ENCODE peak calls at places on chromosomes 11 and 22, in nine cellular contexts. E is Peyer's patch, V is RWPE1, H is astrocyte of the spinal cord, G is upper lobe of left lung, Q is GM06990, Y is GM13977, I is LNCaP clone FGC, Z is glutamatergic neuron. W is an unnamed sample.

GRCh38 chr11:128764617-128765095 is 70.8 kb downstream of the FLI1 start:
- DNase-seq in Z (no peak), G (peak), V (no peak), Y (no peak), I (peak), Q (no peak), H (no peak), E (no peak), W (no peak)

GRCh38 chr22:21657361-21658118 is 8.3 kb upstream of the PPIL2 start:
- DNase-seq in V (peak), Z (peak), H (peak), G (peak), Q (peak), Y (peak), I (no peak), E (peak), W (peak)

GRCh38 chr11:101345891-101346290 is 216.3 kb upstream of the PGR start:
- DNase-seq in G (no peak), E (no peak), Q (no peak), I (no peak), Y (no peak), Z (no peak), V (no peak), H (no peak), W (no peak)

GRCh38 chr11:130786987-130787688 is 129.1 kb downstream of the SNX19 start:
- DNase-seq in Q (no peak), Z (no peak), I (no peak), Y (no peak), H (no peak), V (peak), E (no peak), G (no peak), W (no peak)

GRCh38 chr11:62678433-62678769 is 472 bp downstream of the UBXN1 start:
- DNase-seq in Y (no peak), V (no peak), I (no peak), Q (no peak), E (no peak), H (no peak), G (no peak), Z (no peak), W (no peak)

GRCh38 chr11:29781268-29781667 is 235.6 kb downstream of the KCNA4 start:
- DNase-seq in G (no peak), Q (no peak), H (no peak), Z (no peak), Y (no peak), V (no peak), I (no peak), E (no peak), W (no peak)

GRCh38 chr11:37450613-37451012 is 852.6 kb upstream of the RAG2 start:
- DNase-seq in Y (no peak), Z (no peak), H (no peak), V (no peak), Q (peak), I (no peak), G (no peak), E (no peak), W (no peak)

GRCh38 chr11:31656051-31656450 is 146.5 kb downstream of the ELP4 start:
- DNase-seq in Y (no peak), I (no peak), V (no peak), G (no peak), H (no peak), Z (no peak), E (no peak), Q (no peak), W (no peak)

GRCh38 chr11:63802637-63803414 is 10.4 kb upstream of the SPINDOC start:
- DNase-seq in Y (no peak), Z (no peak), Q (no peak), I (no peak), G (no peak), E (no peak), V (peak), H (no peak), W (no peak)

GRCh38 chr22:43060213-43060612 is 29.0 kb downstream of the TTLL1 start:
- DNase-seq in V (no peak), H (no peak), G (peak), Y (peak), I (no peak), Q (peak), E (peak), Z (peak), W (no peak)

GRCh38 chr11:85974126-85974525 is 94.8 kb downstream of the PICALM start:
- DNase-seq in H (no peak), I (no peak), Q (no peak), Z (no peak), E (no peak), V (no peak), Y (no peak), G (no peak), W (no peak)

GRCh38 chr11:114059984-114060401 is 482 bp downstream of the ZBTB16 start:
- DNase-seq in G (no peak), V (peak), Z (peak), I (no peak), Y (peak), E (peak), Q (no peak), H (peak), W (no peak)

GRCh38 chr11:58577441-58578135 is 1.3 kb upstream of the ZFP91 start:
- DNase-seq in Q (no peak), Z (peak), I (no peak), E (no peak), H (peak), V (peak), G (peak), Y (peak), W (peak)

GRCh38 chr11:91761406-91762027 is 463.1 kb upstream of the FAT3 start:
- DNase-seq in H (no peak), Z (peak), E (no peak), G (no peak), Y (no peak), Q (no peak), I (no peak), V (no peak), W (no peak)

GRCh38 chr22:30902496-30903357 is 65.8 kb downstream of the MORC2 start:
- DNase-seq in Q (no peak), Z (no peak), H (no peak), I (no peak), G (no peak), E (no peak), Y (no peak), V (no peak), W (no peak)

GRCh38 chr11:101407324-101407723 is 176.5 kb downstream of the TRPC6 start:
- DNase-seq in E (no peak), Q (no peak), Z (no peak), V (no peak), I (no peak), Y (no peak), H (peak), G (no peak), W (no peak)

GRCh38 chr11:9796854-9797253 is 133.0 kb downstream of the SWAP70 start:
- DNase-seq in E (no peak), Q (no peak), G (no peak), Z (no peak), V (no peak), I (no peak), Y (no peak), H (no peak), W (no peak)

GRCh38 chr22:26534166-26534855 is 22.0 kb upstream of the TFIP11 start:
- DNase-seq in Z (no peak), G (no peak), E (no peak), Y (no peak), I (no peak), V (peak), H (no peak), Q (no peak), W (no peak)

GRCh38 chr11:10746871-10747270 is 4.2 kb upstream of the CTR9 start:
- DNase-seq in Q (no peak), H (no peak), G (no peak), I (no peak), E (no peak), V (no peak), Y (no peak), Z (no peak), W (no peak)

GRCh38 chr11:125387991-125388390 is 108.1 kb downstream of the FEZ1 start:
- DNase-seq in Z (no peak), I (no peak), Y (no peak), Q (no peak), V (no peak), G (no peak), E (no peak), H (no peak), W (no peak)

GRCh38 chr11:128476729-128477128 is 110.6 kb downstream of the ETS1 start:
- DNase-seq in H (no peak), G (peak), Q (no peak), E (no peak), Z (no peak), I (peak), V (no peak), Y (no peak), W (no peak)

GRCh38 chr11:32615422-32615821 is 31.8 kb downstream of the EIF3M start:
- DNase-seq in V (no peak), Z (no peak), E (no peak), I (no peak), Q (no peak), G (no peak), Y (peak), H (no peak), W (no peak)

GRCh38 chr11:122646549-122647340 is 8.8 kb upstream of the UBASH3B start:
- DNase-seq in I (no peak), Q (no peak), V (no peak), Z (no peak), E (no peak), G (no peak), H (peak), Y (no peak), W (no peak)

GRCh38 chr22:23237841-23238240 is 57.5 kb downstream of the BCR start:
- DNase-seq in I (no peak), Z (no peak), G (no peak), H (no peak), Q (no peak), E (no peak), V (no peak), Y (no peak), W (no peak)

GRCh38 chr11:4891996-4892640 is 10.4 kb downstream of the OR51T1 start:
- DNase-seq in Q (no peak), H (peak), E (no peak), V (peak), Y (no peak), G (no peak), I (peak), Z (no peak), W (no peak)

GRCh38 chr22:41696714-41697113 is 2.6 kb upstream of the MEI1 start:
- DNase-seq in H (no peak), I (no peak), Y (no peak), Q (no peak), Z (no peak), V (no peak), G (no peak), E (no peak), W (no peak)

GRCh38 chr11:76704171-76704948 is 33.8 kb upstream of the LRRC32 start:
- DNase-seq in E (no peak), Q (no peak), I (no peak), Z (no peak), H (no peak), G (no peak), V (no peak), Y (no peak), W (no peak)

GRCh38 chr22:27810566-27810965 is 9.0 kb upstream of the MN1 start:
- DNase-seq in G (no peak), H (no peak), Q (no peak), Y (no peak), E (no peak), V (no peak), Z (no peak), I (no peak), W (no peak)

GRCh38 chr11:22208151-22208858 is 15.4 kb downstream of the ANO5 start:
- DNase-seq in G (no peak), H (no peak), I (no peak), Z (no peak), Q (no peak), V (no peak), E (no peak), Y (no peak), W (no peak)

GRCh38 chr11:130771708-130772107 is 144.6 kb downstream of the SNX19 start:
- DNase-seq in I (no peak), Q (no peak), Z (no peak), V (no peak), G (no peak), Y (no peak), H (peak), E (no peak), W (no peak)

GRCh38 chr11:39239553-39239952 is 2219.9 kb downstream of the LRRC4C start:
- DNase-seq in G (no peak), H (no peak), V (no peak), E (no peak), Z (no peak), Q (no peak), I (no peak), Y (no peak), W (no peak)

GRCh38 chr11:132496341-132496740 is 1036.0 kb downstream of the OPCML start:
- DNase-seq in V (no peak), E (no peak), Y (no peak), I (no peak), Q (no peak), H (no peak), Z (no peak), G (no peak), W (no peak)

GRCh38 chr22:41563051-41563711 is 2.4 kb downstream of the CSDC2 start:
- DNase-seq in E (peak), Q (no peak), V (peak), Y (no peak), I (no peak), H (peak), G (no peak), Z (peak), W (no peak)

GRCh38 chr11:17331669-17332068 is 19.9 kb upstream of the NCR3LG1 start:
- DNase-seq in H (no peak), Y (no peak), Z (no peak), V (no peak), I (no peak), E (no peak), G (no peak), Q (no peak), W (no peak)

GRCh38 chr11:69674267-69674885 is 777 bp downstream of the LTO1 start:
- DNase-seq in V (peak), E (no peak), Y (no peak), Z (no peak), G (no peak), Q (no peak), I (no peak), H (peak), W (no peak)

GRCh38 chr22:27825174-27825573 is 23.6 kb upstream of the MN1 start:
- DNase-seq in I (no peak), Z (no peak), G (no peak), H (no peak), Y (no peak), V (no peak), E (no peak), Q (no peak), W (no peak)

GRCh38 chr11:111019931-111020381 is 225.6 kb upstream of the POU2AF2 start:
- DNase-seq in V (no peak), Z (no peak), G (no peak), E (no peak), I (no peak), Q (no peak), Y (no peak), H (peak), W (no peak)

GRCh38 chr11:45752136-45752535 is 52.8 kb upstream of the SLC35C1 start:
- DNase-seq in V (no peak), Z (no peak), I (no peak), E (no peak), G (no peak), Y (no peak), Q (no peak), H (no peak), W (no peak)

GRCh38 chr22:44668190-44668885 is 33.7 kb upstream of the PRR5 start:
- DNase-seq in G (no peak), I (no peak), Z (no peak), Q (no peak), E (no peak), Y (peak), H (no peak), V (no peak), W (peak)
- TF ChIP-seq CTCF in G (no peak), I (peak), Z (no peak), Q (no peak), E (no peak), Y (no peak), H (no peak), V (no peak), W (no peak)

GRCh38 chr11:47152953-47153950 is 23.4 kb downstream of the ARFGAP2 start:
- DNase-seq in H (peak), E (peak), Y (peak), G (peak), Q (peak), Z (peak), I (peak), V (peak), W (peak)
- TF ChIP-seq CTCF in H (peak), E (peak), Y (peak), G (peak), Q (peak), Z (peak), I (peak), V (peak), W (peak)

DNA sequence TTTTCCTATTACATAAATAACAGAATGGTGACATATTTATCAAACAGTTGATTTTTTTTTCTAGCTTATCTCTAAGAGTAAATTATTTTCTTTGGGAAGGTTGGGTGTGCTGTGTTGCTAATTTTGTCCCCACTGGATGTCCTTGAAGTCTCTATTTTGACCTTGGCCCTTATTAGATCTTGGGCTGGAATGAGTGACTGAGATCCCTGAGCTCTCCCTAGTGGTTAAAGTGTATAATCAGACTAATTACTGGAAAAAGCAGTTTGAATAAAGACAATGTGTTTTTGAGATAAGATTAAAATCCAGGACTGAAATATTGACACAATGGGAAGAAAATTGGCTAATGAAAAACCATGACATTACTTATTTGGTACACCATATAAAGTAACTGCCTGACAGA is 56.1 kb downstream of the AASDHPPT start:
- DNase-seq in H (no peak), Y (no peak), E (no peak), Z (no peak), V (no peak), I (no peak), Q (no peak), G (no peak), W (no peak)
- TF ChIP-seq CTCF in H (peak), Y (peak), E (no peak), Z (no peak), V (peak), I (peak), Q (peak), G (no peak), W (no peak)

GRCh38 chr22:32375678-32376450 is 18.2 kb downstream of the RFPL3 start:
- DNase-seq in I (no peak), V (no peak), Y (no peak), Z (no peak), E (no peak), H (no peak), G (no peak), Q (no peak), W (no peak)

GRCh38 chr22:32380991-32381390 is 23.3 kb downstream of the RFPL3 start:
- DNase-seq in Y (no peak), H (no peak), Z (no peak), Q (no peak), G (no peak), I (peak), V (no peak), E (no peak), W (no peak)

GRCh38 chr22:32376681-32377080 is 19.0 kb downstream of the RFPL3 start:
- DNase-seq in V (no peak), Z (no peak), Q (no peak), H (no peak), I (no peak), E (peak), G (no peak), Y (no peak), W (no peak)

GRCh38 chr22:32378703-32379272 is 21.1 kb downstream of the RFPL3 start:
- DNase-seq in Y (no peak), H (peak), Z (peak), G (no peak), V (peak), E (peak), I (no peak), Q (no peak), W (no peak)
- TF ChIP-seq CTCF in Y (peak), H (peak), Z (peak), G (peak), V (peak), E (peak), I (peak), Q (peak), W (no peak)

DNA sequence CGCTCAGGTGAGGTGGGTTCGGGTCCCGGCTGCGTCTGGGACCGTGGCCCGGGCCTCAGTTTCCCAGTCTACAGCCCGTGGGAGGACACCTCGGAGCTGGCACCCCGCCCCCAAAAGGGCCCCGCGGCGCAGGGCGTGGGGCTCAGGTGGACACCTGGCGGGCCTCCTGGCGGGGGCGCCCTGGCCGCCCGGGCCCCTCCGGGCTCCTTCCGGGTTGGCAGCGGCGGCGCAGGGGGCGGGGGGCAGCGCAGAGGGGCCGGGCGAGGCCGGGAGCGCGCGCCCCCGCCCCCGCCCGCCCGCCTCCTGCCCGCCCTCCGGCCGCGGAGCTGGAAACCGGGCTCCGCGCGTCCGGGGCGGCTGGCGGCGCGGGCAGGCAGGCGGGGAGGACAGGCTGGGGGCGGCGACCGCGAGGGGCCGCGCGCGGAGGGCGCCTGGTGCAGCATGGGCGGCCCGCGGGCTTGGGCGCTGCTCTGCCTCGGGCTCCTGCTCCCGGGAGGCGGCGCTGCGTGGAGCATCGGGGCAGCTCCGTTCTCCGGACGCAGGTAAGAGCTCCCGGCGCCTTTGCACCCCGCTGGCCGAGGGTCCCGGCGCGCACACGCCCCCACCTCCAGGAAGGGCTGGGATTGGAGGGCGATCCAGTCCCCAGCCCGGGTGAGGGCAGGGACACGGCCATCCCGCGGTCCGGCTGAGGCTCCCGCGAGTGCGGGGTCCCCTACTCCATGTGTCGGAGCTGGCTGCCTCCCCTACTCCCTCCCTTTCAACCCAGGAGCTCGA is at the start of gene EMID1:
- DNase-seq in G (peak), V (no peak), Z (peak), Y (peak), I (no peak), E (no peak), H (no peak), Q (peak), W (no peak)
- TF ChIP-seq CTCF in G (no peak), V (peak), Z (no peak), Y (peak), I (peak), E (no peak), H (peak), Q (peak), W (no peak)

GRCh38 chr11:121367434-121367833 is 74.9 kb downstream of the SC5D start:
- DNase-seq in Y (peak), E (no peak), H (peak), G (no peak), I (no peak), V (no peak), Z (no peak), Q (peak), W (peak)
- TF ChIP-seq CTCF in Y (no peak), E (no peak), H (no peak), G (no peak), I (no peak), V (no peak), Z (no peak), Q (no peak), W (no peak)

GRCh38 chr11:74870485-74870884 is 78.4 kb downstream of the XRRA1 start:
- DNase-seq in V (no peak), E (no peak), Z (no peak), Q (no peak), H (peak), Y (peak), G (no peak), I (peak), W (no peak)
- TF ChIP-seq CTCF in V (no peak), E (no peak), Z (peak), Q (peak), H (peak), Y (peak), G (no peak), I (peak), W (no peak)

DNA sequence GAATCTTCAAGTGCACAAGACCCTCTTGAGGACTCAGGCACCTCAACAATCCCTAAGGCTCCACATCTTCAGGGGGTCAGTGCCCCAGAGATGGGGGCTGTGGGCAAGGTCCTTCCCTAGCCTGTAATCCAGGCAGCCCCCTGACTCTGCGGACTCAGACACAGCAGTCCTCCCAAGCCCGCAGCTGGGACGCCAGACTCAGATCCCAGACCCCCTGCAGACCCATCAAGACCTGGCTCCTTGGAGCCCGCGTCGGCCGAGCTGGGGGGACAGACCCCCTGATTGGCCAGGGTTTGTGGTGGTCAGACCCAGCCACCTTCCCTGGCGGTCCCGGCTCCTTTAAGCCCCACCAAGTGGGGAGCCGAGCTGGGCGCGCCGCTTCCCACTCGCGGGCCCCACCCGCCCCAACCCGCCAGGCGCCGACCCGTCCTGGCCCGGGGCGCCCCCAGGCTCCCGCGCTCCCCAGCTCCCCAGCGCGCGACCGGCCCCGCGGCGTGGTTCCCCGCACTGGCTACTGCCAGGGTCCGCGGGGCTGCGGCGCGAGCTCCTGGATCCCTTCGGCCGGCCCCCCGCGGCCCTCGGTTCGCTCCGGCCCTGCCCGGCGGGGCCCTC is 464 bp downstream of the OSBPL5 start:
- DNase-seq in Y (no peak), V (no peak), Z (peak), G (no peak), H (no peak), Q (no peak), E (peak), I (no peak), W (no peak)
- TF ChIP-seq CTCF in Y (no peak), V (no peak), Z (no peak), G (no peak), H (no peak), Q (no peak), E (no peak), I (no peak), W (no peak)